ENCODE peak calls at places on chromosomes 1 and 21, in nine cellular contexts. One of them, this sample, is unnamed. For H3K4me1, the result is how much of the 10 kb centered on the place peaks cover.

GRCh38 chr1:17113973-17114372 is 5.3 kb downstream of the PADI2 start:
- DNase-seq in kidney: no peak
- DNase-seq in CD8-positive, alpha-beta T cell: no peak
- DNase-seq in uterus: no peak
- DNase-seq in prostate gland: no peak
- DNase-seq in gastrocnemius medialis: peak
- DNase-seq in ovary: peak
- DNase-seq in fibroblast of lung: no peak
- DNase-seq in tibial nerve: no peak
- DNase-seq in this sample: no peak

GRCh38 chr1:163796394-163796821 is 474.7 kb downstream of the NUF2 start:
- DNase-seq in kidney: no peak
- DNase-seq in CD8-positive, alpha-beta T cell: no peak
- DNase-seq in uterus: no peak
- DNase-seq in prostate gland: peak
- DNase-seq in gastrocnemius medialis: no peak
- DNase-seq in ovary: peak
- DNase-seq in fibroblast of lung: peak
- DNase-seq in tibial nerve: no peak
- DNase-seq in this sample: no peak

GRCh38 chr1:203126866-203127671 is 457 bp upstream of the ADORA1 start:
- DNase-seq in kidney: no peak
- DNase-seq in CD8-positive, alpha-beta T cell: peak
- DNase-seq in uterus: no peak
- DNase-seq in prostate gland: no peak
- DNase-seq in gastrocnemius medialis: no peak
- DNase-seq in ovary: no peak
- DNase-seq in fibroblast of lung: peak
- DNase-seq in tibial nerve: no peak
- DNase-seq in this sample: no peak

GRCh38 chr1:97297611-97298010 is 576.0 kb downstream of the PTBP2 start:
- DNase-seq in kidney: no peak
- DNase-seq in CD8-positive, alpha-beta T cell: no peak
- DNase-seq in uterus: no peak
- DNase-seq in prostate gland: no peak
- DNase-seq in gastrocnemius medialis: no peak
- DNase-seq in ovary: no peak
- DNase-seq in fibroblast of lung: no peak
- DNase-seq in tibial nerve: no peak
- DNase-seq in this sample: no peak

GRCh38 chr1:5725855-5726585 is 266.2 kb downstream of the NPHP4 start:
- DNase-seq in kidney: no peak
- DNase-seq in CD8-positive, alpha-beta T cell: no peak
- DNase-seq in uterus: no peak
- DNase-seq in prostate gland: no peak
- DNase-seq in gastrocnemius medialis: no peak
- DNase-seq in ovary: peak
- DNase-seq in fibroblast of lung: no peak
- DNase-seq in tibial nerve: peak
- DNase-seq in this sample: no peak

GRCh38 chr1:11653616-11654570 is at the start of gene FBXO2:
- DNase-seq in kidney: peak
- DNase-seq in CD8-positive, alpha-beta T cell: no peak
- DNase-seq in uterus: no peak
- DNase-seq in prostate gland: no peak
- DNase-seq in gastrocnemius medialis: no peak
- DNase-seq in ovary: no peak
- DNase-seq in fibroblast of lung: peak
- DNase-seq in tibial nerve: no peak
- DNase-seq in this sample: no peak

GRCh38 chr1:226447932-226448670 is 40.2 kb upstream of the PARP1 start:
- DNase-seq in kidney: no peak
- DNase-seq in CD8-positive, alpha-beta T cell: no peak
- DNase-seq in uterus: no peak
- DNase-seq in prostate gland: no peak
- DNase-seq in gastrocnemius medialis: no peak
- DNase-seq in ovary: no peak
- DNase-seq in fibroblast of lung: peak
- DNase-seq in tibial nerve: no peak
- DNase-seq in this sample: no peak

GRCh38 chr1:2237773-2238172 is 9.7 kb downstream of the SKI start:
- DNase-seq in kidney: peak
- DNase-seq in CD8-positive, alpha-beta T cell: no peak
- DNase-seq in uterus: no peak
- DNase-seq in prostate gland: no peak
- DNase-seq in gastrocnemius medialis: no peak
- DNase-seq in ovary: no peak
- DNase-seq in fibroblast of lung: no peak
- DNase-seq in tibial nerve: no peak
- DNase-seq in this sample: no peak

GRCh38 chr1:111213412-111213811 is 13.0 kb upstream of the DENND2D start:
- DNase-seq in kidney: no peak
- DNase-seq in CD8-positive, alpha-beta T cell: peak
- DNase-seq in uterus: no peak
- DNase-seq in prostate gland: no peak
- DNase-seq in gastrocnemius medialis: no peak
- DNase-seq in ovary: no peak
- DNase-seq in fibroblast of lung: no peak
- DNase-seq in tibial nerve: no peak
- DNase-seq in this sample: no peak

GRCh38 chr1:234613128-234613875 is 3.3 kb upstream of the IRF2BP2 start:
- DNase-seq in kidney: no peak
- DNase-seq in CD8-positive, alpha-beta T cell: no peak
- DNase-seq in uterus: no peak
- DNase-seq in prostate gland: no peak
- DNase-seq in gastrocnemius medialis: no peak
- DNase-seq in ovary: no peak
- DNase-seq in fibroblast of lung: peak
- DNase-seq in tibial nerve: no peak
- DNase-seq in this sample: no peak

GRCh38 chr21:35406600-35406999 is 357.5 kb upstream of the RUNX1 start:
- DNase-seq in kidney: no peak
- DNase-seq in CD8-positive, alpha-beta T cell: no peak
- DNase-seq in uterus: no peak
- DNase-seq in prostate gland: no peak
- DNase-seq in gastrocnemius medialis: no peak
- DNase-seq in ovary: no peak
- DNase-seq in fibroblast of lung: no peak
- DNase-seq in tibial nerve: no peak
- DNase-seq in this sample: no peak

GRCh38 chr1:40003156-40004093 is 37.1 kb upstream of the CAP1 start:
- DNase-seq in kidney: no peak
- DNase-seq in CD8-positive, alpha-beta T cell: no peak
- DNase-seq in uterus: no peak
- DNase-seq in prostate gland: no peak
- DNase-seq in gastrocnemius medialis: no peak
- DNase-seq in ovary: no peak
- DNase-seq in fibroblast of lung: no peak
- DNase-seq in tibial nerve: no peak
- DNase-seq in this sample: peak
- TF ChIP-seq CTCF in kidney: no peak
- TF ChIP-seq CTCF in CD8-positive, alpha-beta T cell: no peak
- TF ChIP-seq CTCF in uterus: no peak
- TF ChIP-seq CTCF in prostate gland: no peak
- TF ChIP-seq CTCF in gastrocnemius medialis: no peak
- TF ChIP-seq CTCF in ovary: no peak
- TF ChIP-seq CTCF in fibroblast of lung: no peak
- TF ChIP-seq CTCF in tibial nerve: no peak
- TF ChIP-seq CTCF in this sample: no peak

DNA sequence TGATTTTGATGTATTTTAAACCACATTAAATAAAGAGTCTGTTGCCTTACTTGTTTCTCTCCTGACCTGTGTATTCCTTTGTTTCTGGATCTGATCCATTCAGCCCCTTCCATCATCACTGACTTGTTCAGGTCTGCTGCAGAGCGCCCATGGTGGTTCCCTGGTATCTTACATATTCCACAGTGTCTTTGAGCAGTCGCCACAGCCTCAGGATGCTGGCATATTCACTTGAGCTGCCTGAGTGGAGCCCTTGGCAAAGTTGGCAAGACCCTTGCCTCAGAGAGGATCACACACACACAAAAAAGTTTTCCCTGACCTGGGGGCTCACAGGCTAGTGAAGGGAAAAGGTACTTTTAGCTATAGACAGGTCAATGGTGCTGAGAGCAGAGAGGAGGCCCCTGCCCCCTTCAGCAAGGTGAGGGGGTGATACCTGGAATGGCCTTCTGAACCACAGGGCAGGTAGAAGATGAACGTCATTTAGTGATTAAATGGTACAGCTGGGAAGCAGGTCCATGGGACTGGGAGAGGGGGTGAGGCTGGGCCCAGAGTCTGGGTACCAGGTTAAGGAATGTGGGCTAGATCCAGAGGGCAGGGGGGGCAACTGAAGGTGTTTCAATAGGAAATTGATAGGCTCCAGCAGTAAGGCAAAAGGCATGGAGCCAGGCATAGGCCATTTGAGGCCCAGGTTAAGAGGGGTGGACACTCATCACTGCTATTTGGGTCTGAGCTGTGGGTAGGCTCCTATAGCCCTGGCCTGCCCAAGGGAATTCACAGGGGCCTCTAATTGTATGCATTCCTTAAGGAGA is 2.0 kb upstream of the CCDC28B start:
- DNase-seq in kidney: peak
- DNase-seq in CD8-positive, alpha-beta T cell: no peak
- DNase-seq in uterus: no peak
- DNase-seq in prostate gland: no peak
- DNase-seq in gastrocnemius medialis: no peak
- DNase-seq in ovary: no peak
- DNase-seq in fibroblast of lung: no peak
- DNase-seq in tibial nerve: no peak
- DNase-seq in this sample: no peak
- H3K4me1 ChIP-seq in kidney: under half
- H3K4me1 ChIP-seq in CD8-positive, alpha-beta T cell: under half
- H3K4me1 ChIP-seq in uterus: under half
- H3K4me1 ChIP-seq in prostate gland: under half
- H3K4me1 ChIP-seq in gastrocnemius medialis: under half
- H3K4me1 ChIP-seq in ovary: under half
- H3K4me1 ChIP-seq in fibroblast of lung: under half
- H3K4me1 ChIP-seq in tibial nerve: under half
- H3K4me1 ChIP-seq in this sample: half or more

DNA sequence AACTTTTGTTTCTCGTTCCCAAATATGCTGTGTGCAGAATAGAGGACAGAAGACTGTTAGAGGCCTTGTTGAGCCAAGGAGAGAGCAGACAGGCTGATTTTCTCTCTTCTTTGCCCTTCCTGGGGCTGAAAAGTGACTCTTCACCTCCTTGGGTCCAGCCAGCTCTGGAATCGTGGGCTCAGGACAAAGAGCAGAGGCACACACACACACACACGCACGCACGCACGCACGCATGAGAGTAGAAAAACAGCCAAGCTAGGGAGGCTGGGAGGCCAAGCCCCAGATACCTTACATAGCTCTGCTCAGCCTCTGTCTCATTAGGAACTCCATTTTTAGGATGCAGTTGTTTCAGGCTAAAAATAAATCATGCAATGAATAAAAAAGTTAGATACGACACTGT is at the start of gene CASQ2:
- DNase-seq in kidney: no peak
- DNase-seq in CD8-positive, alpha-beta T cell: no peak
- DNase-seq in uterus: no peak
- DNase-seq in prostate gland: no peak
- DNase-seq in gastrocnemius medialis: no peak
- DNase-seq in ovary: no peak
- DNase-seq in fibroblast of lung: no peak
- DNase-seq in tibial nerve: no peak
- DNase-seq in this sample: no peak
- H3K27ac ChIP-seq in kidney: no peak
- H3K27ac ChIP-seq in CD8-positive, alpha-beta T cell: no peak
- H3K27ac ChIP-seq in uterus: peak
- H3K27ac ChIP-seq in prostate gland: no peak
- H3K27ac ChIP-seq in gastrocnemius medialis: peak
- H3K27ac ChIP-seq in ovary: no peak
- H3K27ac ChIP-seq in fibroblast of lung: no peak
- H3K27ac ChIP-seq in tibial nerve: no peak
- H3K27ac ChIP-seq in this sample: no peak

DNA sequence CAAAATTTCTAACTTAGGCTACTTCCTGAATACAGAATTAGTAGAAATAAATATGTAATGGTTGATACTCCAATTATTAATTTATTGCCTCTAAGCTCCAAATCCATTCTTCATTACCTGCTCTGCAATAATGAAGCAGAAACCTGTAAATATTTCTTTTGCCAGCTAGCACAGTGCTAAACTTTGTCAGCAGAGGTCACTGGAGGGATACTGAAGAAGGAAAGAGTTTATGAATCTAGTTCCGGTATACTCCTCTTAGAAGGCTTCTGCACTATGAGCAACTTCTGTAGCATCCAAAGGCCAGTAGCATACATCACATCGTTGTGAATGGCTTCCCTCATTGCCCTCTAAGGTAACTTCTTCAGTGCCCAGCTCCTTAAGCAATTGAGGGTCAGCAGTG is 81.0 kb upstream of the LHX8 start:
- DNase-seq in kidney: no peak
- DNase-seq in CD8-positive, alpha-beta T cell: no peak
- DNase-seq in uterus: no peak
- DNase-seq in prostate gland: no peak
- DNase-seq in gastrocnemius medialis: no peak
- DNase-seq in ovary: no peak
- DNase-seq in fibroblast of lung: no peak
- DNase-seq in tibial nerve: no peak
- DNase-seq in this sample: peak
- TF ChIP-seq CTCF in kidney: no peak
- TF ChIP-seq CTCF in CD8-positive, alpha-beta T cell: no peak
- TF ChIP-seq CTCF in uterus: no peak
- TF ChIP-seq CTCF in prostate gland: no peak
- TF ChIP-seq CTCF in gastrocnemius medialis: no peak
- TF ChIP-seq CTCF in ovary: no peak
- TF ChIP-seq CTCF in fibroblast of lung: no peak
- TF ChIP-seq CTCF in tibial nerve: no peak
- TF ChIP-seq CTCF in this sample: peak

GRCh38 chr1:145823565-145824498 is at the start of the genes POLR3C and RNF115:
- DNase-seq in kidney: peak
- DNase-seq in CD8-positive, alpha-beta T cell: peak
- DNase-seq in uterus: peak
- DNase-seq in prostate gland: peak
- DNase-seq in gastrocnemius medialis: peak
- DNase-seq in ovary: peak
- DNase-seq in fibroblast of lung: peak
- DNase-seq in tibial nerve: peak
- DNase-seq in this sample: peak
- H3K4me1 ChIP-seq in kidney: under half
- H3K4me1 ChIP-seq in CD8-positive, alpha-beta T cell: under half
- H3K4me1 ChIP-seq in uterus: under half
- H3K4me1 ChIP-seq in prostate gland: under half
- H3K4me1 ChIP-seq in gastrocnemius medialis: under half
- H3K4me1 ChIP-seq in ovary: under half
- H3K4me1 ChIP-seq in fibroblast of lung: under half
- H3K4me1 ChIP-seq in tibial nerve: under half
- H3K4me1 ChIP-seq in this sample: under half

DNA sequence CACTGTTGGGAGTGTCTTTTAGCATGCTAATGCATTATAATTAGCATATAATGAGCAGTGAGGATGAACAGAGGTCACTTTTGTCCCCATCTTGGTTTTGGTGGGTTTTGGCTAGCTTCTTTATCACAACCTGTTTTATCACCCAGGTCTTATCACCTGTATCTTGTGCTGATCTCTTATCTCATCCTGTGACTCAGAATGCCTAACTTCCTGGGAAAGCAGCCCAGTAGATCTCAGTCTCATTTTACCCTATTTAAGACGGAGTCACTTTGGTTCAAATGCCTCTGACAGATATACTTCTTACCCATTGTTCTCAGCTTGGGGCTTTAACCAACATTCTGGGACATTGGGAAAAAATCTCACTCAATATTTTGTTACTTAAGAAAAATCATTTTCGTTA is 348.7 kb downstream of the PBX1 start:
- DNase-seq in kidney: no peak
- DNase-seq in CD8-positive, alpha-beta T cell: no peak
- DNase-seq in uterus: no peak
- DNase-seq in prostate gland: no peak
- DNase-seq in gastrocnemius medialis: no peak
- DNase-seq in ovary: no peak
- DNase-seq in fibroblast of lung: peak
- DNase-seq in tibial nerve: no peak
- DNase-seq in this sample: no peak
- H3K27ac ChIP-seq in kidney: no peak
- H3K27ac ChIP-seq in CD8-positive, alpha-beta T cell: no peak
- H3K27ac ChIP-seq in uterus: no peak
- H3K27ac ChIP-seq in prostate gland: no peak
- H3K27ac ChIP-seq in gastrocnemius medialis: no peak
- H3K27ac ChIP-seq in ovary: no peak
- H3K27ac ChIP-seq in fibroblast of lung: no peak
- H3K27ac ChIP-seq in tibial nerve: no peak
- H3K27ac ChIP-seq in this sample: no peak

This sample was measured in MM.1S.